ENCODE peak calls at places on chromosomes 7 and 10, in seven cellular contexts. One of them, this sample, is unnamed. For H3K9me3, the result is how much of the 10 kb centered on the place peaks cover.

GRCh38 chr7:98322331-98323260 is 41.1 kb downstream of the BRI3 start:
- DNase-seq in Peyer's patch: no peak
- DNase-seq in left lung: no peak
- DNase-seq in mammary epithelial cell: no peak
- DNase-seq in HCT116: no peak
- DNase-seq in iPS DF 6.9: no peak
- DNase-seq in neuronal stem cell: no peak
- DNase-seq in this sample: no peak

GRCh38 chr10:121865554-121865953 is 62.3 kb downstream of the ATE1 start:
- DNase-seq in Peyer's patch: no peak
- DNase-seq in left lung: no peak
- DNase-seq in mammary epithelial cell: no peak
- DNase-seq in HCT116: no peak
- DNase-seq in iPS DF 6.9: no peak
- DNase-seq in neuronal stem cell: no peak
- DNase-seq in this sample: no peak

GRCh38 chr7:76302299-76303056 is at the start of gene HSPB1:
- DNase-seq in Peyer's patch: peak
- DNase-seq in left lung: peak
- DNase-seq in mammary epithelial cell: peak
- DNase-seq in HCT116: peak
- DNase-seq in iPS DF 6.9: no peak
- DNase-seq in neuronal stem cell: peak
- DNase-seq in this sample: peak

GRCh38 chr7:88357295-88357694 is 50.6 kb upstream of the STEAP4 start:
- DNase-seq in Peyer's patch: no peak
- DNase-seq in left lung: peak
- DNase-seq in mammary epithelial cell: peak
- DNase-seq in HCT116: no peak
- DNase-seq in iPS DF 6.9: no peak
- DNase-seq in neuronal stem cell: no peak
- DNase-seq in this sample: peak

GRCh38 chr10:116567335-116567734 is 21.6 kb downstream of the PNLIP start:
- DNase-seq in Peyer's patch: no peak
- DNase-seq in left lung: no peak
- DNase-seq in mammary epithelial cell: no peak
- DNase-seq in HCT116: no peak
- DNase-seq in iPS DF 6.9: no peak
- DNase-seq in neuronal stem cell: no peak
- DNase-seq in this sample: no peak

GRCh38 chr7:132243463-132243862 is 332.8 kb downstream of the PLXNA4 start:
- DNase-seq in Peyer's patch: no peak
- DNase-seq in left lung: no peak
- DNase-seq in mammary epithelial cell: no peak
- DNase-seq in HCT116: no peak
- DNase-seq in iPS DF 6.9: no peak
- DNase-seq in neuronal stem cell: no peak
- DNase-seq in this sample: no peak

GRCh38 chr7:130290745-130291144 is 2.2 kb upstream of the CPA4 start:
- DNase-seq in Peyer's patch: no peak
- DNase-seq in left lung: no peak
- DNase-seq in mammary epithelial cell: peak
- DNase-seq in HCT116: peak
- DNase-seq in iPS DF 6.9: no peak
- DNase-seq in neuronal stem cell: no peak
- DNase-seq in this sample: no peak

GRCh38 chr7:123571684-123572083 is 14.1 kb upstream of the NDUFA5 start:
- DNase-seq in Peyer's patch: no peak
- DNase-seq in left lung: no peak
- DNase-seq in mammary epithelial cell: peak
- DNase-seq in HCT116: no peak
- DNase-seq in iPS DF 6.9: no peak
- DNase-seq in neuronal stem cell: no peak
- DNase-seq in this sample: no peak

GRCh38 chr7:20183086-20183485 is 34.1 kb downstream of the MACC1 start:
- DNase-seq in Peyer's patch: no peak
- DNase-seq in left lung: no peak
- DNase-seq in mammary epithelial cell: no peak
- DNase-seq in HCT116: no peak
- DNase-seq in iPS DF 6.9: no peak
- DNase-seq in neuronal stem cell: no peak
- DNase-seq in this sample: no peak

GRCh38 chr10:62437696-62438095 is 63.5 kb downstream of the ZNF365 start:
- DNase-seq in Peyer's patch: no peak
- DNase-seq in left lung: no peak
- DNase-seq in mammary epithelial cell: peak
- DNase-seq in HCT116: peak
- DNase-seq in iPS DF 6.9: no peak
- DNase-seq in neuronal stem cell: peak
- DNase-seq in this sample: no peak

GRCh38 chr7:123755345-123755744 is 6.5 kb upstream of the WASL start:
- DNase-seq in Peyer's patch: no peak
- DNase-seq in left lung: no peak
- DNase-seq in mammary epithelial cell: no peak
- DNase-seq in HCT116: no peak
- DNase-seq in iPS DF 6.9: no peak
- DNase-seq in neuronal stem cell: no peak
- DNase-seq in this sample: no peak

GRCh38 chr7:11486271-11486670 is 345.7 kb downstream of the THSD7A start:
- DNase-seq in Peyer's patch: no peak
- DNase-seq in left lung: no peak
- DNase-seq in mammary epithelial cell: no peak
- DNase-seq in HCT116: no peak
- DNase-seq in iPS DF 6.9: no peak
- DNase-seq in neuronal stem cell: no peak
- DNase-seq in this sample: no peak

GRCh38 chr7:11492307-11492706 is 339.7 kb downstream of the THSD7A start:
- DNase-seq in Peyer's patch: no peak
- DNase-seq in left lung: no peak
- DNase-seq in mammary epithelial cell: no peak
- DNase-seq in HCT116: no peak
- DNase-seq in iPS DF 6.9: no peak
- DNase-seq in neuronal stem cell: no peak
- DNase-seq in this sample: no peak

GRCh38 chr7:11489280-11489679 is 342.7 kb downstream of the THSD7A start:
- DNase-seq in Peyer's patch: no peak
- DNase-seq in left lung: no peak
- DNase-seq in mammary epithelial cell: no peak
- DNase-seq in HCT116: no peak
- DNase-seq in iPS DF 6.9: no peak
- DNase-seq in neuronal stem cell: no peak
- DNase-seq in this sample: no peak

DNA sequence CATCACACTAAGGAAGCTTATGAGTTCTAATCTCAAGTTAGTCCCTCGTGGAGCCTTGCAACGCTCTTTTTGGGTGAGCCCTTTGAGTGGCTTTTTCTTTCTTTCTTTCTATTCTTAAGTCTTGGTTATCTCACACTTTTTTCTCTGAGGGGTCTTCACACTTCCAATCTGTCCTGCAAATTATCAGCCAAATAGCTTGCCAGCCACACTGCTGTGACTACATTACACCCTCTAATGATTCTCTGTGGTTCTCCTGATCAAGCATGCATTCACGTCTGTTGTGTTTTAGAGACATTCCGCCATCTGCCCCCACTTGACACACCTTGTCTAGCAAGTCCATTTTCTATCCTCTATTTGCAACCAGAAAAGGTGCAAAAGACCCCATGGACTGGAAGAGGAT is 340.2 kb downstream of the THSD7A start:
- DNase-seq in Peyer's patch: no peak
- DNase-seq in left lung: no peak
- DNase-seq in mammary epithelial cell: no peak
- DNase-seq in HCT116: no peak
- DNase-seq in iPS DF 6.9: no peak
- DNase-seq in neuronal stem cell: no peak
- DNase-seq in this sample: no peak
- H3K4me3 ChIP-seq in Peyer's patch: no peak
- H3K4me3 ChIP-seq in left lung: no peak
- H3K4me3 ChIP-seq in mammary epithelial cell: no peak
- H3K4me3 ChIP-seq in HCT116: no peak
- H3K4me3 ChIP-seq in iPS DF 6.9: no peak
- H3K4me3 ChIP-seq in neuronal stem cell: no peak
- H3K4me3 ChIP-seq in this sample: no peak

GRCh38 chr7:30877010-30877740 is 34.5 kb upstream of the AQP1 start:
- DNase-seq in Peyer's patch: no peak
- DNase-seq in left lung: peak
- DNase-seq in mammary epithelial cell: no peak
- DNase-seq in HCT116: no peak
- DNase-seq in iPS DF 6.9: no peak
- DNase-seq in neuronal stem cell: no peak
- DNase-seq in this sample: no peak

GRCh38 chr7:30880941-30881340 is 30.7 kb upstream of the AQP1 start:
- DNase-seq in Peyer's patch: no peak
- DNase-seq in left lung: no peak
- DNase-seq in mammary epithelial cell: no peak
- DNase-seq in HCT116: no peak
- DNase-seq in iPS DF 6.9: no peak
- DNase-seq in neuronal stem cell: no peak
- DNase-seq in this sample: no peak

GRCh38 chr7:30880090-30880704 is 31.5 kb upstream of the AQP1 start:
- DNase-seq in Peyer's patch: no peak
- DNase-seq in left lung: no peak
- DNase-seq in mammary epithelial cell: no peak
- DNase-seq in HCT116: no peak
- DNase-seq in iPS DF 6.9: no peak
- DNase-seq in neuronal stem cell: no peak
- DNase-seq in this sample: no peak

GRCh38 chr7:30879139-30880089 is 32.2 kb upstream of the AQP1 start:
- DNase-seq in Peyer's patch: no peak
- DNase-seq in left lung: no peak
- DNase-seq in mammary epithelial cell: no peak
- DNase-seq in HCT116: no peak
- DNase-seq in iPS DF 6.9: no peak
- DNase-seq in neuronal stem cell: no peak
- DNase-seq in this sample: no peak

DNA sequence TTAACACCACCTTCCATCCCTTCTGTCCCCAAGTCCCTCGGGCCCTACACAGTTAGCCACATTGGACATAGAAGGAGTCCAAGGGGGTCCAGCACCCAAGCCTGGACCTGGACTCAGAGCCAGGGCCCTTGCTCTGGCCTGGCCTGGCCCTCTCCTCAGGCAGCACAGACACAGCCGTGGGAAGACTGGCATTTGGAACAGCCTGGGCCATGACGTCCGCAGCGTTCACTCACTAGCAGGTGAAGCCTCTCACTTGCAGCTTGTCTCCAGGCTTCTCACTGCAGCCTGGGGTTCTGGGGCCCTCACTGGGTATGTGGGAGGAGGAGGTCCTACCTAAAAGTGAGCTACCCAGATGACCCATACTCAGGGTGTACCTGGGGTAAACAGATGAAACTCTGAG is 33.7 kb upstream of the AQP1 start:
- DNase-seq in Peyer's patch: no peak
- DNase-seq in left lung: no peak
- DNase-seq in mammary epithelial cell: no peak
- DNase-seq in HCT116: no peak
- DNase-seq in iPS DF 6.9: no peak
- DNase-seq in neuronal stem cell: no peak
- DNase-seq in this sample: no peak
- H3K9me3 ChIP-seq in Peyer's patch: under half
- H3K9me3 ChIP-seq in left lung: under half
- H3K9me3 ChIP-seq in mammary epithelial cell: under half
- H3K9me3 ChIP-seq in HCT116: under half
- H3K9me3 ChIP-seq in iPS DF 6.9: under half
- H3K9me3 ChIP-seq in neuronal stem cell: under half
- H3K9me3 ChIP-seq in this sample: under half

DNA sequence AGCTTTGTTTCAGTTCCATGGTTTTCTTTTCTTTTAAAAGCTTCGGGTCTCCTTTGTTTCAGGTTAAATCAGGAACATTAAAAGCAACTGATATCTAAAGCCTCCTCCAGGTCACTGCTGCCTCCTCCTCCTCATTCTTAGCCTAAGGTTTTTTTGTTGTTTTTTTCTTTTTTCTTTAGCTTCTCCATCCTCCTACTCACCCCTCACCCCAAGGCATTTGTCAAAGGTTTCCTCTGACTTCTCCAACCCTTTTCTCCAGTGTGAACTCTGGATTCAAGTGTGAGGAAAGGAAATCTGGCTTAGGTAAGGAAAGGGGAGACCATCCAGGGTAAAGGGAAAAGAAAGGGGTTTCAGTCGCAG is 420.1 kb upstream of the NFE2L3 start:
- DNase-seq in Peyer's patch: no peak
- DNase-seq in left lung: no peak
- DNase-seq in mammary epithelial cell: no peak
- DNase-seq in HCT116: no peak
- DNase-seq in iPS DF 6.9: no peak
- DNase-seq in neuronal stem cell: no peak
- DNase-seq in this sample: no peak
- H3K27ac ChIP-seq in Peyer's patch: no peak
- H3K27ac ChIP-seq in left lung: no peak
- H3K27ac ChIP-seq in mammary epithelial cell: no peak
- H3K27ac ChIP-seq in HCT116: no peak
- H3K27ac ChIP-seq in iPS DF 6.9: no peak
- H3K27ac ChIP-seq in neuronal stem cell: no peak
- H3K27ac ChIP-seq in this sample: no peak

GRCh38 chr10:73357821-73358220 is 843 bp downstream of the CFAP70 start:
- DNase-seq in Peyer's patch: no peak
- DNase-seq in left lung: no peak
- DNase-seq in mammary epithelial cell: no peak
- DNase-seq in HCT116: no peak
- DNase-seq in iPS DF 6.9: no peak
- DNase-seq in neuronal stem cell: no peak
- DNase-seq in this sample: no peak

GRCh38 chr10:73359492-73359891 is 828 bp upstream of the CFAP70 start:
- DNase-seq in Peyer's patch: no peak
- DNase-seq in left lung: no peak
- DNase-seq in mammary epithelial cell: no peak
- DNase-seq in HCT116: no peak
- DNase-seq in iPS DF 6.9: no peak
- DNase-seq in neuronal stem cell: no peak
- DNase-seq in this sample: no peak

DNA sequence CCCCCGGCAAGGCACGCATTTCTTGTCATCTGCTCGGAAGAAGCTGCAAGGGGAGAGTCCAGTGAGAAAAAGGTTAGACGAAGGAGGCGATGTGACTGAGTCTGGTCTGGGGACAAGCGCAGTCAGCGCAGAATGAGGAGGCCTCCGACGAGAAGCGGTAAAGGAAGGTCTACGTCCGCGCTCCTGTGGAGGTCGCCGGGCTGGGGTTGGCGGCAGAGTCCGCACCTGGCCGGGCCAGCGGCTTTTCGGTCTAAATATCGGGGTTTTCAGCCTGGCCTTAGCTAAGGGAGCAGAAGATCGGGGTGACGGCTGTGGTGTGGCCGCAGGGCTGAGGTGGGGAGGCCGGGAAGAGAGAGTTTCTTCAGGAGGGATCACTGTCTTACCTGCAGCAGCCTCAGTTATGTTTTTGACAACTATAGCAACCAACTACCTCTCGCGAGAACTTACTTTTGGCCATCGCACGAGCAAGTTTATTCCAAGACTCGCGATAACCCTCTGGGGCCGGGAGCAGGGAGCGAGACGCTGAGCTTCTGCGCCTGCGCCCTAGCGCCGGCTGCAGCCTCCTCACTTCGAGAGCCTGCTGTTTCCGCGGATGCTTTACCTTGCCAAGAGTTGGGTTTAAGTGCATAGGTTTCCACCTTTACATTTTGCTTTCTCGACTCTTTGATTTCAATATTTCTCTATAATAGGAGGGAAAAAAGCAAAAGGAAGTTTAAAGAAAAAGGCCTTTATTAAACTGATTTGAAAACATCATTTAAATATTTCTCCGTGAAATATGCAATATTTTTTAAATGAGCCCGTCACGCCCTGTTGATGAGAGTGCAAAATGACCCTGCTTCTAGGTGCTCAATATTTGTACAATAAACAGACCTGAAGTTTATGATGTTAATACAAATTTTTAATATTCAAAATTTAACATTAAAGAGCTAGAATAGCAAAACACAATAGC is at the start of gene CFAP70:
- DNase-seq in Peyer's patch: peak
- DNase-seq in left lung: peak
- DNase-seq in mammary epithelial cell: peak
- DNase-seq in HCT116: no peak
- DNase-seq in iPS DF 6.9: peak
- DNase-seq in neuronal stem cell: peak
- DNase-seq in this sample: peak
- H3K4me3 ChIP-seq in Peyer's patch: peak
- H3K4me3 ChIP-seq in left lung: peak
- H3K4me3 ChIP-seq in mammary epithelial cell: peak
- H3K4me3 ChIP-seq in HCT116: no peak
- H3K4me3 ChIP-seq in iPS DF 6.9: peak
- H3K4me3 ChIP-seq in neuronal stem cell: peak
- H3K4me3 ChIP-seq in this sample: peak